ENCODE peak calls at places on chromosomes 4 and X, in six cellular contexts. R is SHP77, Z is skeletal muscle cell, B is GM03348, I is IMR-90, E is fibroblast of pulmonary artery. K is an unnamed sample.

GRCh38 chr4:3483471-3483921 is 20.4 kb downstream of the DOK7 start:
- DNase-seq in Z (no peak), R (no peak), E (no peak), B (peak; percentile 62), I (no peak), K (no peak)

GRCh38 chr4:151407466-151408379 is 1.3 kb upstream of the FHIP1A start:
- DNase-seq in R (no peak), I (no peak), Z (no peak), B (no peak), E (no peak), K (no peak)

GRCh38 chr4:26192921-26193894 is 127.6 kb upstream of the RBPJ start:
- DNase-seq in E (no peak), Z (no peak), B (no peak), I (no peak), R (no peak), K (no peak)

GRCh38 chr4:165325732-165326512 is 1.5 kb upstream of the MSMO1 start:
- DNase-seq in B (peak; percentile 19), E (peak; percentile 83), R (peak; percentile 3), Z (peak; percentile 85), I (peak; percentile 93), K (no peak)

GRCh38 chr4:184851200-184851541 is 25.4 kb upstream of the ACSL1 start:
- DNase-seq in E (peak; percentile 67), R (no peak), Z (no peak), B (no peak), I (no peak), K (peak; percentile 92)

GRCh38 chrX:40366661-40367060 is 214.1 kb upstream of the ATP6AP2 start:
- DNase-seq in I (no peak), E (no peak), R (no peak), Z (no peak), B (no peak), K (no peak)

GRCh38 chrX:13387656-13388421 is 68.0 kb upstream of the ATXN3L start:
- DNase-seq in R (no peak), E (no peak), B (peak; percentile 6), I (peak; percentile 23), Z (no peak), K (no peak)

GRCh38 chrX:82816001-82816400 is 692.1 kb upstream of the POU3F4 start:
- DNase-seq in E (no peak), I (no peak), R (no peak), B (no peak), Z (no peak), K (no peak)

GRCh38 chr4:4853371-4853823 is 6.1 kb upstream of the MSX1 start:
- DNase-seq in R (no peak), Z (no peak), E (no peak), B (peak; percentile 48), I (no peak), K (no peak)

GRCh38 chr4:71231073-71231752 is 107.6 kb upstream of the SLC4A4 start:
- DNase-seq in I (peak; percentile 59), Z (peak; percentile 64), E (peak; percentile 30), B (peak; percentile 75), R (peak; percentile 68), K (no peak)

GRCh38 chr4:177119021-177119461 is 190.6 kb upstream of the NEIL3 start:
- DNase-seq in B (peak; percentile 29), E (peak; percentile 69), I (peak; percentile 54), R (no peak), Z (peak; percentile 33), K (no peak)

GRCh38 chr4:57104706-57105560 is 5.3 kb downstream of the IGFBP7 start:
- DNase-seq in R (no peak), B (no peak), E (peak; percentile 73), Z (no peak), I (peak; percentile 30), K (no peak)

GRCh38 chr4:110869862-110870577 is 247.1 kb upstream of the PITX2 start:
- DNase-seq in Z (peak; percentile 41), B (no peak), R (no peak), E (no peak), I (peak; percentile 25), K (no peak)

GRCh38 chrX:128781506-128781905 is 729.3 kb upstream of the ACTRT1 start:
- DNase-seq in R (peak; percentile 6), I (no peak), E (no peak), Z (no peak), B (no peak), K (no peak)

GRCh38 chr4:135508006-135508714 is 1306.6 kb upstream of the PABPC4L start:
- DNase-seq in B (no peak), I (peak; percentile 86), Z (peak; percentile 80), E (peak; percentile 82), R (no peak), K (no peak)

GRCh38 chrX:132501606-132502005 is 12.8 kb upstream of the MBNL3 start:
- DNase-seq in R (no peak), Z (no peak), I (no peak), E (no peak), B (no peak), K (no peak)

GRCh38 chr4:53346920-53347852 is 18.7 kb downstream of the SCFD2 start:
- DNase-seq in R (no peak), E (peak; percentile 46), I (peak; percentile 61), B (peak; percentile 67), Z (no peak), K (no peak)

GRCh38 chrX:48948589-48948988 is 8.8 kb downstream of the OTUD5 start:
- DNase-seq in B (no peak), Z (no peak), E (no peak), I (no peak), R (no peak), K (no peak)

GRCh38 chrX:154602766-154603437 is 16.2 kb downstream of the CTAG1B start:
- DNase-seq in B (no peak), Z (no peak), R (no peak), I (no peak), E (no peak), K (no peak)

GRCh38 chrX:40473460-40474204 is 107.1 kb upstream of the ATP6AP2 start:
- DNase-seq in I (no peak), E (no peak), Z (no peak), R (no peak), B (no peak), K (no peak)

GRCh38 chr4:1172971-1173757 is 781 bp upstream of the SPON2 start:
- DNase-seq in Z (peak; percentile 68), R (no peak), I (peak; percentile 78), E (peak; percentile 54), B (peak; percentile 79), K (no peak)

GRCh38 chr4:99918656-99919055 is 24.4 kb upstream of the LAMTOR3 start:
- DNase-seq in E (no peak), I (no peak), Z (no peak), R (no peak), B (no peak), K (no peak)

GRCh38 chr4:84944952-84945351 is 21.5 kb downstream of the WDFY3 start:
- DNase-seq in E (peak; percentile 40), I (peak; percentile 31), B (no peak), R (no peak), Z (no peak), K (no peak)

GRCh38 chrX:17081535-17081934 is 135.1 kb downstream of the REPS2 start:
- DNase-seq in Z (no peak), I (no peak), E (no peak), B (no peak), R (no peak), K (no peak)

GRCh38 chr4:145884775-145885174 is 53.8 kb downstream of the ZNF827 start:
- DNase-seq in I (no peak), R (no peak), E (no peak), Z (no peak), B (no peak), K (no peak)

GRCh38 chrX:107565916-107566602 is 62.3 kb upstream of the PRPS1 start:
- DNase-seq in R (no peak), I (peak; percentile 70), E (peak; percentile 31), Z (no peak), B (no peak), K (no peak)

GRCh38 chr4:88244821-88245579 is 39.4 kb downstream of the PPM1K start:
- DNase-seq in Z (no peak), R (no peak), B (no peak), I (no peak), E (no peak), K (no peak)

GRCh38 chrX:103919336-103919682 is 43.1 kb upstream of the TMSB15B start:
- DNase-seq in R (peak; percentile 19), B (peak; percentile 60), I (peak; percentile 51), Z (peak; percentile 15), E (peak; percentile 43), K (no peak)

GRCh38 chr4:155403886-155404285 is 27.1 kb upstream of the MAP9 start:
- DNase-seq in R (peak; percentile 3), Z (peak; percentile 11), B (peak; percentile 36), I (peak; percentile 72), E (peak; percentile 58), K (peak; percentile 39)

GRCh38 chrX:7711167-7711566 is 131.8 kb upstream of the VCX start:
- DNase-seq in Z (no peak), B (no peak), I (no peak), R (no peak), E (no peak), K (no peak)